ENCODE peak calls at places on chromosomes 11 and 22, in five cellular contexts. One of them, this sample, is unnamed.

GRCh38 chr11:105274631-105275030 is 135.1 kb upstream of the CARD18 start:
- DNase-seq in stomach: no peak
- DNase-seq in lower leg skin: no peak
- DNase-seq in fibroblast of pulmonary artery: peak
- DNase-seq in AG10803: no peak
- DNase-seq in this sample: no peak

GRCh38 chr11:128904872-128905344 is 13.8 kb downstream of the KCNJ5 start:
- DNase-seq in stomach: no peak
- DNase-seq in lower leg skin: no peak
- DNase-seq in fibroblast of pulmonary artery: no peak
- DNase-seq in AG10803: peak
- DNase-seq in this sample: no peak

GRCh38 chr11:120746836-120747609 is 235.5 kb downstream of the GRIK4 start:
- DNase-seq in stomach: no peak
- DNase-seq in lower leg skin: peak
- DNase-seq in fibroblast of pulmonary artery: peak
- DNase-seq in AG10803: no peak
- DNase-seq in this sample: peak

GRCh38 chr22:21694795-21695431 is 29.1 kb downstream of the PPIL2 start:
- DNase-seq in stomach: no peak
- DNase-seq in lower leg skin: no peak
- DNase-seq in fibroblast of pulmonary artery: no peak
- DNase-seq in AG10803: no peak
- DNase-seq in this sample: no peak

GRCh38 chr11:11297578-11297977 is 55.5 kb downstream of the CSNK2A3 start:
- DNase-seq in stomach: no peak
- DNase-seq in lower leg skin: no peak
- DNase-seq in fibroblast of pulmonary artery: no peak
- DNase-seq in AG10803: no peak
- DNase-seq in this sample: peak

GRCh38 chr11:17954395-17955252 is 58.2 kb downstream of the SERGEF start:
- DNase-seq in stomach: no peak
- DNase-seq in lower leg skin: no peak
- DNase-seq in fibroblast of pulmonary artery: no peak
- DNase-seq in AG10803: peak
- DNase-seq in this sample: no peak

GRCh38 chr22:19448076-19448607 is 631 bp upstream of the C22orf39 start:
- DNase-seq in stomach: peak
- DNase-seq in lower leg skin: no peak
- DNase-seq in fibroblast of pulmonary artery: peak
- DNase-seq in AG10803: peak
- DNase-seq in this sample: peak

GRCh38 chr11:129696309-129696989 is 119.2 kb upstream of the TMEM45B start:
- DNase-seq in stomach: no peak
- DNase-seq in lower leg skin: no peak
- DNase-seq in fibroblast of pulmonary artery: no peak
- DNase-seq in AG10803: no peak
- DNase-seq in this sample: no peak

GRCh38 chr11:126990716-126991480 is 9.7 kb downstream of the KIRREL3 start:
- DNase-seq in stomach: no peak
- DNase-seq in lower leg skin: no peak
- DNase-seq in fibroblast of pulmonary artery: peak
- DNase-seq in AG10803: peak
- DNase-seq in this sample: no peak

GRCh38 chr11:114617157-114618124 is 21.9 kb upstream of the NXPE4 start:
- DNase-seq in stomach: no peak
- DNase-seq in lower leg skin: no peak
- DNase-seq in fibroblast of pulmonary artery: no peak
- DNase-seq in AG10803: no peak
- DNase-seq in this sample: no peak

GRCh38 chr11:118785362-118785761 is 5.6 kb downstream of the DDX6 start:
- DNase-seq in stomach: no peak
- DNase-seq in lower leg skin: no peak
- DNase-seq in fibroblast of pulmonary artery: peak
- DNase-seq in AG10803: peak
- DNase-seq in this sample: peak

GRCh38 chr11:34653851-34654490 is 33.1 kb downstream of the EHF start:
- DNase-seq in stomach: peak
- DNase-seq in lower leg skin: peak
- DNase-seq in fibroblast of pulmonary artery: peak
- DNase-seq in AG10803: peak
- DNase-seq in this sample: peak

GRCh38 chr22:49076300-49077035 is 751.2 kb downstream of the BRD1 start:
- DNase-seq in stomach: no peak
- DNase-seq in lower leg skin: no peak
- DNase-seq in fibroblast of pulmonary artery: no peak
- DNase-seq in AG10803: no peak
- DNase-seq in this sample: no peak

GRCh38 chr11:43681543-43681942 is 1.0 kb downstream of the HSD17B12 start:
- DNase-seq in stomach: no peak
- DNase-seq in lower leg skin: no peak
- DNase-seq in fibroblast of pulmonary artery: peak
- DNase-seq in AG10803: peak
- DNase-seq in this sample: peak

GRCh38 chr22:36152088-36152487 is 8.5 kb downstream of the APOL3 start:
- DNase-seq in stomach: no peak
- DNase-seq in lower leg skin: no peak
- DNase-seq in fibroblast of pulmonary artery: no peak
- DNase-seq in AG10803: no peak
- DNase-seq in this sample: no peak

GRCh38 chr22:39117585-39118191 is 20.6 kb downstream of the APOBEC3H start:
- DNase-seq in stomach: peak
- DNase-seq in lower leg skin: no peak
- DNase-seq in fibroblast of pulmonary artery: peak
- DNase-seq in AG10803: peak
- DNase-seq in this sample: peak

GRCh38 chr11:112817376-112817775 is 143.8 kb upstream of the NCAM1 start:
- DNase-seq in stomach: no peak
- DNase-seq in lower leg skin: no peak
- DNase-seq in fibroblast of pulmonary artery: no peak
- DNase-seq in AG10803: no peak
- DNase-seq in this sample: no peak

GRCh38 chr22:38653741-38654140 is 2.5 kb downstream of the FAM227A start:
- DNase-seq in stomach: no peak
- DNase-seq in lower leg skin: no peak
- DNase-seq in fibroblast of pulmonary artery: no peak
- DNase-seq in AG10803: no peak
- DNase-seq in this sample: no peak

GRCh38 chr11:131025020-131025419 is 108.7 kb upstream of the SNX19 start:
- DNase-seq in stomach: no peak
- DNase-seq in lower leg skin: no peak
- DNase-seq in fibroblast of pulmonary artery: peak
- DNase-seq in AG10803: peak
- DNase-seq in this sample: peak

GRCh38 chr11:129259950-129260349 is 67.8 kb upstream of the ARHGAP32 start:
- DNase-seq in stomach: no peak
- DNase-seq in lower leg skin: no peak
- DNase-seq in fibroblast of pulmonary artery: peak
- DNase-seq in AG10803: no peak
- DNase-seq in this sample: no peak

GRCh38 chr22:38655532-38656255 is 498 bp downstream of the FAM227A start:
- DNase-seq in stomach: no peak
- DNase-seq in lower leg skin: no peak
- DNase-seq in fibroblast of pulmonary artery: peak
- DNase-seq in AG10803: peak
- DNase-seq in this sample: no peak

GRCh38 chr22:32044913-32045312 is 1.9 kb downstream of the SLC5A1 start:
- DNase-seq in stomach: peak
- DNase-seq in lower leg skin: peak
- DNase-seq in fibroblast of pulmonary artery: no peak
- DNase-seq in AG10803: peak
- DNase-seq in this sample: no peak

GRCh38 chr22:30386608-30386959 is 627 bp downstream of the RNF215 start:
- DNase-seq in stomach: no peak
- DNase-seq in lower leg skin: no peak
- DNase-seq in fibroblast of pulmonary artery: no peak
- DNase-seq in AG10803: no peak
- DNase-seq in this sample: no peak

GRCh38 chr22:43592470-43592869 is 180.7 kb downstream of the MPPED1 start:
- DNase-seq in stomach: no peak
- DNase-seq in lower leg skin: no peak
- DNase-seq in fibroblast of pulmonary artery: peak
- DNase-seq in AG10803: no peak
- DNase-seq in this sample: no peak

GRCh38 chr22:20783844-20784723 is 10.2 kb downstream of the SERPIND1 start:
- DNase-seq in stomach: no peak
- DNase-seq in lower leg skin: peak
- DNase-seq in fibroblast of pulmonary artery: peak
- DNase-seq in AG10803: peak
- DNase-seq in this sample: peak

GRCh38 chr11:46330887-46331652 is 16.2 kb upstream of the DGKZ start:
- DNase-seq in stomach: no peak
- DNase-seq in lower leg skin: no peak
- DNase-seq in fibroblast of pulmonary artery: no peak
- DNase-seq in AG10803: no peak
- DNase-seq in this sample: no peak

GRCh38 chr11:65308281-65308891 is 6.3 kb upstream of the CDC42EP2 start:
- DNase-seq in stomach: peak
- DNase-seq in lower leg skin: no peak
- DNase-seq in fibroblast of pulmonary artery: peak
- DNase-seq in AG10803: no peak
- DNase-seq in this sample: no peak

DNA sequence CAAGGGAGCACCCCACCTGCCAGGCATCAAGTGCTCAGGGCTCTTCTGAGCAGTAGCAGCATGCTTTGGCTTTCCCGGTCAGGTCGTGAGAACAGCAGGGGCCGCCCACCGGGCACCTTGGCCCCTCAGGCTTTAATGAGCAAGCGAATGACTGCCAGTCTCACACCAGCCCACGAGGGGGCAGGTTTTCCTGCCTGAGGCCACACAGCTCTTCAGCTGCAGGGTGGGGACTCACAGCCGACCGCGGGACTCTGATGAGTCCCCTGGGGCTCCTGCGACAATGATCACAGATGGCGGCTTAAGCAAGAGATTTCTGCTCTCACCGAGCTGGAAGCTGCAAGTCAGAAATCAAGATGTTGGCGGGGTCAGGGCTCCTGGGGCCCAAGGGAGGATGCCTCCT is 14.3 kb upstream of the FGF19 start:
- DNase-seq in stomach: no peak
- DNase-seq in lower leg skin: no peak
- DNase-seq in fibroblast of pulmonary artery: peak
- DNase-seq in AG10803: no peak
- DNase-seq in this sample: no peak
- TF ChIP-seq CTCF in stomach: no peak
- TF ChIP-seq CTCF in lower leg skin: no peak
- TF ChIP-seq CTCF in fibroblast of pulmonary artery: peak
- TF ChIP-seq CTCF in AG10803: peak
- TF ChIP-seq CTCF in this sample: peak

DNA sequence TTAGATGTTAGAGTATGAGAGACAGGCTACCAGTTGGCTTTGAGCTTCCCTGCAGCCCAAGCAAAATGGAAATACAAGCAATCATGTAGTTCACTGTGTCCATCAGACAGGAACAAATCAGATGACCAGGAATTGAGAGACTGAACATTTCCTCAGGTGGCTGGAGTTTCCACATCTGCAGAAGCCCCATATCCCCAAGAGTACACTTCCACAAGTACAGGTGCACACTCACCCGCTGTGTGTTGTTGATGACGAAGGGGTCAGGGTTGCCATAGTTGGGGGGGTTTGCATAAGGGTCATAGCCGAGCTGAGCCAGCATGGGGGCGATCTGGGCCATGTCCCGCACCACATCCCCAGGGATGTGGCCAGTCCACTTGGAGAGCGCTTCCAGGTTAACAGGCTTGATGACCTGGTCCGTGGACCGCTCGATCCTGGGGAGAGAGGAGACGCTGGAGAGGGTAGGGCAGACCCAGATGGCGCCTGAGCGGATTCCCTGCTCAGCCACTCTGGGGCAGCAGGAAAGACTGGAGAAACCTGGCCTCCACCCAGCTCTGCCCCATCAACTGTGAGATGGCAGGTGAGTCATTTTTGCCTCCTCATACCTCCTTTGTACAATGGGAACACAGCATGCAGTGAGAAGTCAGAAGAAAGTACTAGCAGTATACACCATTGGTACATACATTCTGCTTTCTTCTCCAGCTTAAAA is 23.9 kb upstream of the TFIP11 start:
- DNase-seq in stomach: no peak
- DNase-seq in lower leg skin: no peak
- DNase-seq in fibroblast of pulmonary artery: no peak
- DNase-seq in AG10803: no peak
- DNase-seq in this sample: peak
- H3K4me3 ChIP-seq in stomach: no peak
- H3K4me3 ChIP-seq in lower leg skin: no peak
- H3K4me3 ChIP-seq in fibroblast of pulmonary artery: no peak
- H3K4me3 ChIP-seq in AG10803: no peak
- H3K4me3 ChIP-seq in this sample: no peak

GRCh38 chr11:6253196-6253595 is 6.4 kb upstream of the CCKBR start:
- DNase-seq in stomach: no peak
- DNase-seq in lower leg skin: no peak
- DNase-seq in fibroblast of pulmonary artery: no peak
- DNase-seq in AG10803: no peak
- DNase-seq in this sample: no peak

GRCh38 chr11:6260207-6260726 is 629 bp downstream of the CCKBR start:
- DNase-seq in stomach: no peak
- DNase-seq in lower leg skin: no peak
- DNase-seq in fibroblast of pulmonary artery: no peak
- DNase-seq in AG10803: no peak
- DNase-seq in this sample: no peak

GRCh38 chr11:6258571-6258998 is 1.1 kb upstream of the CCKBR start:
- DNase-seq in stomach: peak
- DNase-seq in lower leg skin: no peak
- DNase-seq in fibroblast of pulmonary artery: no peak
- DNase-seq in AG10803: no peak
- DNase-seq in this sample: no peak

GRCh38 chr11:6259638-6260019 is at the start of gene CCKBR:
- DNase-seq in stomach: peak
- DNase-seq in lower leg skin: no peak
- DNase-seq in fibroblast of pulmonary artery: no peak
- DNase-seq in AG10803: no peak
- DNase-seq in this sample: no peak

GRCh38 chr11:6258141-6258540 is 1.5 kb upstream of the CCKBR start:
- DNase-seq in stomach: no peak
- DNase-seq in lower leg skin: no peak
- DNase-seq in fibroblast of pulmonary artery: no peak
- DNase-seq in AG10803: no peak
- DNase-seq in this sample: no peak
- TF ChIP-seq CTCF in stomach: no peak
- TF ChIP-seq CTCF in lower leg skin: no peak
- TF ChIP-seq CTCF in fibroblast of pulmonary artery: no peak
- TF ChIP-seq CTCF in AG10803: no peak
- TF ChIP-seq CTCF in this sample: no peak

GRCh38 chr11:61277186-61277972 is 17.7 kb downstream of the VWCE start:
- DNase-seq in stomach: no peak
- DNase-seq in lower leg skin: no peak
- DNase-seq in fibroblast of pulmonary artery: no peak
- DNase-seq in AG10803: no peak
- DNase-seq in this sample: no peak

GRCh38 chr11:61275191-61275590 is 19.9 kb downstream of the VWCE start:
- DNase-seq in stomach: no peak
- DNase-seq in lower leg skin: no peak
- DNase-seq in fibroblast of pulmonary artery: no peak
- DNase-seq in AG10803: no peak
- DNase-seq in this sample: no peak

GRCh38 chr11:61272731-61273130 is 22.4 kb downstream of the VWCE start:
- DNase-seq in stomach: no peak
- DNase-seq in lower leg skin: no peak
- DNase-seq in fibroblast of pulmonary artery: no peak
- DNase-seq in AG10803: no peak
- DNase-seq in this sample: no peak

GRCh38 chr11:61273151-61274078 is 21.7 kb downstream of the VWCE start:
- DNase-seq in stomach: peak
- DNase-seq in lower leg skin: no peak
- DNase-seq in fibroblast of pulmonary artery: no peak
- DNase-seq in AG10803: no peak
- DNase-seq in this sample: no peak

GRCh38 chr11:61274084-61274483 is 21.0 kb downstream of the VWCE start:
- DNase-seq in stomach: no peak
- DNase-seq in lower leg skin: no peak
- DNase-seq in fibroblast of pulmonary artery: no peak
- DNase-seq in AG10803: no peak
- DNase-seq in this sample: no peak
- H3K4me3 ChIP-seq in stomach: no peak
- H3K4me3 ChIP-seq in lower leg skin: no peak
- H3K4me3 ChIP-seq in fibroblast of pulmonary artery: no peak
- H3K4me3 ChIP-seq in AG10803: no peak
- H3K4me3 ChIP-seq in this sample: no peak